ENCODE peak calls at places on chromosome 9, in six cellular contexts. One of them, this sample, is unnamed.

GRCh38 chr9:92964981-92965758 is 17.8 kb downstream of the FGD3 start:
- DNase-seq in stomach: peak
- DNase-seq in adrenal gland: no peak
- DNase-seq in lower leg skin: no peak
- DNase-seq in heart left ventricle: no peak
- DNase-seq in body of pancreas: no peak
- DNase-seq in this sample: peak

GRCh38 chr9:77735515-77735914 is 87.4 kb upstream of the GNA14 start:
- DNase-seq in stomach: no peak
- DNase-seq in adrenal gland: no peak
- DNase-seq in lower leg skin: peak
- DNase-seq in heart left ventricle: peak
- DNase-seq in body of pancreas: no peak
- DNase-seq in this sample: no peak

GRCh38 chr9:108234811-108235210 is 621.0 kb downstream of the ACTL7B start:
- DNase-seq in stomach: no peak
- DNase-seq in adrenal gland: no peak
- DNase-seq in lower leg skin: no peak
- DNase-seq in heart left ventricle: no peak
- DNase-seq in body of pancreas: no peak
- DNase-seq in this sample: no peak

GRCh38 chr9:93196095-93197055 is 12.4 kb downstream of the WNK2 start:
- DNase-seq in stomach: no peak
- DNase-seq in adrenal gland: peak
- DNase-seq in lower leg skin: no peak
- DNase-seq in heart left ventricle: no peak
- DNase-seq in body of pancreas: peak
- DNase-seq in this sample: peak

GRCh38 chr9:37906312-37907239 is 2.6 kb upstream of the SLC25A51 start:
- DNase-seq in stomach: no peak
- DNase-seq in adrenal gland: peak
- DNase-seq in lower leg skin: no peak
- DNase-seq in heart left ventricle: no peak
- DNase-seq in body of pancreas: no peak
- DNase-seq in this sample: no peak

GRCh38 chr9:115757461-115757860 is 396.1 kb upstream of the PAPPA start:
- DNase-seq in stomach: no peak
- DNase-seq in adrenal gland: no peak
- DNase-seq in lower leg skin: no peak
- DNase-seq in heart left ventricle: no peak
- DNase-seq in body of pancreas: no peak
- DNase-seq in this sample: no peak

GRCh38 chr9:134575103-134575816 is 66.3 kb upstream of the COL5A1 start:
- DNase-seq in stomach: peak
- DNase-seq in adrenal gland: no peak
- DNase-seq in lower leg skin: peak
- DNase-seq in heart left ventricle: no peak
- DNase-seq in body of pancreas: no peak
- DNase-seq in this sample: peak

GRCh38 chr9:98356953-98357352 is 101.5 kb upstream of the TBC1D2 start:
- DNase-seq in stomach: no peak
- DNase-seq in adrenal gland: no peak
- DNase-seq in lower leg skin: no peak
- DNase-seq in heart left ventricle: no peak
- DNase-seq in body of pancreas: no peak
- DNase-seq in this sample: no peak

GRCh38 chr9:4228606-4229005 is 71.3 kb downstream of the GLIS3 start:
- DNase-seq in stomach: no peak
- DNase-seq in adrenal gland: no peak
- DNase-seq in lower leg skin: no peak
- DNase-seq in heart left ventricle: no peak
- DNase-seq in body of pancreas: no peak
- DNase-seq in this sample: no peak

GRCh38 chr9:132007371-132007701 is 72.3 kb downstream of the MED27 start:
- DNase-seq in stomach: no peak
- DNase-seq in adrenal gland: no peak
- DNase-seq in lower leg skin: no peak
- DNase-seq in heart left ventricle: no peak
- DNase-seq in body of pancreas: no peak
- DNase-seq in this sample: no peak

GRCh38 chr9:77974414-77974813 is 57.2 kb downstream of the GNAQ start:
- DNase-seq in stomach: no peak
- DNase-seq in adrenal gland: no peak
- DNase-seq in lower leg skin: no peak
- DNase-seq in heart left ventricle: no peak
- DNase-seq in body of pancreas: no peak
- DNase-seq in this sample: no peak

GRCh38 chr9:104494808-104495207 is 9.3 kb upstream of the OR13F1 start:
- DNase-seq in stomach: no peak
- DNase-seq in adrenal gland: no peak
- DNase-seq in lower leg skin: no peak
- DNase-seq in heart left ventricle: no peak
- DNase-seq in body of pancreas: no peak
- DNase-seq in this sample: no peak

GRCh38 chr9:100739208-100739607 is 161.3 kb downstream of the CAVIN4 start:
- DNase-seq in stomach: no peak
- DNase-seq in adrenal gland: no peak
- DNase-seq in lower leg skin: no peak
- DNase-seq in heart left ventricle: no peak
- DNase-seq in body of pancreas: no peak
- DNase-seq in this sample: no peak

GRCh38 chr9:136089697-136090045 is 5.4 kb downstream of the NACC2 start:
- DNase-seq in stomach: no peak
- DNase-seq in adrenal gland: no peak
- DNase-seq in lower leg skin: no peak
- DNase-seq in heart left ventricle: no peak
- DNase-seq in body of pancreas: no peak
- DNase-seq in this sample: no peak

GRCh38 chr9:13575558-13575957 is 296.1 kb upstream of the MPDZ start:
- DNase-seq in stomach: no peak
- DNase-seq in adrenal gland: peak
- DNase-seq in lower leg skin: no peak
- DNase-seq in heart left ventricle: peak
- DNase-seq in body of pancreas: no peak
- DNase-seq in this sample: no peak

GRCh38 chr9:4837126-4837767 is 44.5 kb downstream of the RCL1 start:
- DNase-seq in stomach: no peak
- DNase-seq in adrenal gland: no peak
- DNase-seq in lower leg skin: no peak
- DNase-seq in heart left ventricle: no peak
- DNase-seq in body of pancreas: no peak
- DNase-seq in this sample: no peak

GRCh38 chr9:125902224-125902623 is 155.1 kb downstream of the PBX3 start:
- DNase-seq in stomach: no peak
- DNase-seq in adrenal gland: no peak
- DNase-seq in lower leg skin: no peak
- DNase-seq in heart left ventricle: no peak
- DNase-seq in body of pancreas: no peak
- DNase-seq in this sample: no peak

GRCh38 chr9:137607141-137607857 is 1.8 kb downstream of the ARRDC1 start:
- DNase-seq in stomach: no peak
- DNase-seq in adrenal gland: no peak
- DNase-seq in lower leg skin: no peak
- DNase-seq in heart left ventricle: no peak
- DNase-seq in body of pancreas: peak
- DNase-seq in this sample: no peak

GRCh38 chr9:129653819-129654528 is 11.5 kb upstream of the PRRX2 start:
- DNase-seq in stomach: no peak
- DNase-seq in adrenal gland: no peak
- DNase-seq in lower leg skin: no peak
- DNase-seq in heart left ventricle: no peak
- DNase-seq in body of pancreas: no peak
- DNase-seq in this sample: no peak

GRCh38 chr9:123620258-123620657 is 264.3 kb downstream of the CRB2 start:
- DNase-seq in stomach: no peak
- DNase-seq in adrenal gland: no peak
- DNase-seq in lower leg skin: no peak
- DNase-seq in heart left ventricle: no peak
- DNase-seq in body of pancreas: no peak
- DNase-seq in this sample: no peak

GRCh38 chr9:109751253-109751652 is 28.7 kb upstream of the PALM2AKAP2 start:
- DNase-seq in stomach: no peak
- DNase-seq in adrenal gland: no peak
- DNase-seq in lower leg skin: no peak
- DNase-seq in heart left ventricle: no peak
- DNase-seq in body of pancreas: no peak
- DNase-seq in this sample: no peak

GRCh38 chr9:99411479-99412100 is 189.5 kb downstream of the SEC61B start:
- DNase-seq in stomach: no peak
- DNase-seq in adrenal gland: peak
- DNase-seq in lower leg skin: no peak
- DNase-seq in heart left ventricle: peak
- DNase-seq in body of pancreas: no peak
- DNase-seq in this sample: no peak

GRCh38 chr9:121055642-121056143 is 5.6 kb upstream of the C5 start:
- DNase-seq in stomach: no peak
- DNase-seq in adrenal gland: no peak
- DNase-seq in lower leg skin: no peak
- DNase-seq in heart left ventricle: no peak
- DNase-seq in body of pancreas: peak
- DNase-seq in this sample: peak

DNA sequence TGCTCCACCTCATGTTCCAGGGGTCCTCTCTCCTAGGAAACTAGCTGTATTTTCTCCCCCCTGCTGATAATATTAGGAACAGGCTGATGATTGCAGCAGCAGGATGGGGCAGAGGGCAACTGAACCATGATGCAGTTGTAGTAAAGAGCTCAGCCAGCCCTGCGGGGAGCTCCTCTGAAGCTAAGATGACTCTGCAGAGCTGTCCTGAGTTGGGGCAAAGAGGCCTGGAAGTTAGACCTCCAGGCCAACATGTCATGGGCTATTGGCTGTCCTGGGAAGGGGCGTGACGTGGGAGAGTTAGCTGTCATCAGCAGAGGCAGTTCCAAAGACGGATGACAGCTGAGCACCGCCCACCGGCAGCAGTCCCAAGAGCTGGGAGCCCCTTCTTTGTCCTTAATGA is 6.6 kb upstream of the FBP1 start:
- DNase-seq in stomach: no peak
- DNase-seq in adrenal gland: no peak
- DNase-seq in lower leg skin: no peak
- DNase-seq in heart left ventricle: no peak
- DNase-seq in body of pancreas: no peak
- DNase-seq in this sample: no peak
- TF ChIP-seq POLR2A in stomach: no peak
- TF ChIP-seq POLR2A in adrenal gland: no peak
- TF ChIP-seq POLR2A in lower leg skin: no peak
- TF ChIP-seq POLR2A in heart left ventricle: no peak
- TF ChIP-seq POLR2A in body of pancreas: no peak
- TF ChIP-seq POLR2A in this sample: no peak

GRCh38 chr9:36487482-36488321 is 85.0 kb upstream of the MELK start:
- DNase-seq in stomach: peak
- DNase-seq in adrenal gland: peak
- DNase-seq in lower leg skin: peak
- DNase-seq in heart left ventricle: peak
- DNase-seq in body of pancreas: peak
- DNase-seq in this sample: peak
- TF ChIP-seq POLR2A in stomach: no peak
- TF ChIP-seq POLR2A in adrenal gland: peak
- TF ChIP-seq POLR2A in lower leg skin: peak
- TF ChIP-seq POLR2A in heart left ventricle: no peak
- TF ChIP-seq POLR2A in body of pancreas: peak
- TF ChIP-seq POLR2A in this sample: peak

DNA sequence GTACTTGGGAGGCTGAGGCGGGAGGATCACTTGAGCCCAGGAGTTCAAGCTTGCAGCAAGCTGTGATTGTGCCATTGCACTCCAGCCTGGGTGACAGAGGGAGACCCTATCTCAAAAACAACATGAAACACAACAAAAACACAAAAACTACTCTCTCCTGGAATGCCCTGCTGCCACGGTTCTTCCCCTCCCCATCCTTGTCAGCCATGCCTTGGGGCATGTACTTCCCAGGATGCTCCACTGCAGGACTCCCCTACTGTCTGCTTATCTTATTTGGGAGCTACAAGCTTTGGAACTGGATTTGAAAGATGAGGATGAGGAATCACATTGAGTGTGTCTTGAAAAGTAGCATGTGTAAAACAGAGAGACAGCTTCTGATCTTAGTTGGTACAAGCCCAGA is 40.1 kb upstream of the KIAA1958 start:
- DNase-seq in stomach: no peak
- DNase-seq in adrenal gland: no peak
- DNase-seq in lower leg skin: no peak
- DNase-seq in heart left ventricle: no peak
- DNase-seq in body of pancreas: no peak
- DNase-seq in this sample: no peak
- TF ChIP-seq POLR2A in stomach: no peak
- TF ChIP-seq POLR2A in adrenal gland: no peak
- TF ChIP-seq POLR2A in lower leg skin: no peak
- TF ChIP-seq POLR2A in heart left ventricle: no peak
- TF ChIP-seq POLR2A in body of pancreas: no peak
- TF ChIP-seq POLR2A in this sample: no peak

DNA sequence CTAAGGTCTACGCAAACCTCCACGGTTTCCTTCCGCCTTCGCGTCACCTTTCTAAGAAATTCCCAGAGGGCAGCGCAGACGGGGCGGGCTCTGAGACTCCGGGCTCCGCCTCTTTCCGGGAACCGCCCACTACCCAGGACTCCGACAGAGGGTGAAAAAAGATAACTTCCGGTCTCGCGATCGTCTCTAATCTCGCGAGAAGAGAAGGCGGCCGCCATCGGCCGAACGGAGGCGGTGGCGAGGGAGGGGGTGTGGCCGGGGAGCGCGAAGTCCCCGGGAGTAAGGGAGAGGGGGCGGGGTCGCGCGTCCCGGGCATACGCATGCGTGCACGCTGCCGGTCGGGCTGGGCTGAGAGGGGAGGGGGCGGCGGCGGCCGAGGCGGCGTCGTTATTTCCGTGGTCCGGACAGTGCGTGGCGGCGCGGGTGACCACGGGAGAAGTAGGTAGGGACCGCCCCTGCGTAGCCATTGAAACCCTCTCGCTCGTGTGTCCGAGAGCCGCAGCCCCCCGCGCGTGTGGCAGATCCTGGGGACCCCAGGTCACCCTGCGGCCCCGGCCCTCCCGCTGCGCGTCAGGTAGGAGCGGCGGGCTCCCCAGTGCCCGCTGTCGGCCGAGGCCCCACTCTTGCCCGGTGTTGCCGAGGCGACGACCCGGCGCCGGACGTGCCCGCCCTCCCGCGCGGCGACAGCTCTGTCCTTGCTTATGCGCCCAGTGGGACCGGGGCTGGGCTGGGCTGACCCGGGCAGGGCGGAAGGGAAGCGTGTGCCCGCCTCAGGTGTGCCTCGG is at the start of gene NAA35:
- DNase-seq in stomach: peak
- DNase-seq in adrenal gland: peak
- DNase-seq in lower leg skin: peak
- DNase-seq in heart left ventricle: peak
- DNase-seq in body of pancreas: peak
- DNase-seq in this sample: peak
- TF ChIP-seq POLR2A in stomach: no peak
- TF ChIP-seq POLR2A in adrenal gland: peak
- TF ChIP-seq POLR2A in lower leg skin: peak
- TF ChIP-seq POLR2A in heart left ventricle: no peak
- TF ChIP-seq POLR2A in body of pancreas: peak
- TF ChIP-seq POLR2A in this sample: peak